ENCODE peak calls at places on chromosomes 11 and 22, in six cellular contexts. One of them, this sample, is unnamed.

GRCh38 chr11:63769044-63769718 is 606 bp upstream of the ZFTA start:
- DNase-seq in ureter: no peak
- DNase-seq in NCI-H460: no peak
- DNase-seq in left kidney: peak
- DNase-seq in naive thymus-derived CD8-positive, alpha-beta T cell: peak
- DNase-seq in adipocyte: peak
- DNase-seq in this sample: no peak

GRCh38 chr22:28029201-28029948 is 110.3 kb upstream of the PITPNB start:
- DNase-seq in ureter: peak
- DNase-seq in NCI-H460: no peak
- DNase-seq in left kidney: peak
- DNase-seq in naive thymus-derived CD8-positive, alpha-beta T cell: no peak
- DNase-seq in adipocyte: no peak
- DNase-seq in this sample: peak

GRCh38 chr22:20509344-20510047 is 2.1 kb downstream of the MED15 start:
- DNase-seq in ureter: peak
- DNase-seq in NCI-H460: peak
- DNase-seq in left kidney: peak
- DNase-seq in naive thymus-derived CD8-positive, alpha-beta T cell: no peak
- DNase-seq in adipocyte: peak
- DNase-seq in this sample: peak

GRCh38 chr11:21707116-21707769 is 485.6 kb upstream of the ANO5 start:
- DNase-seq in ureter: no peak
- DNase-seq in NCI-H460: no peak
- DNase-seq in left kidney: no peak
- DNase-seq in naive thymus-derived CD8-positive, alpha-beta T cell: no peak
- DNase-seq in adipocyte: no peak
- DNase-seq in this sample: no peak

GRCh38 chr11:61731956-61732675 is 20.3 kb upstream of the MYRF start:
- DNase-seq in ureter: no peak
- DNase-seq in NCI-H460: no peak
- DNase-seq in left kidney: no peak
- DNase-seq in naive thymus-derived CD8-positive, alpha-beta T cell: no peak
- DNase-seq in adipocyte: peak
- DNase-seq in this sample: no peak

GRCh38 chr22:44051961-44052360 is 27.9 kb downstream of the PARVB start:
- DNase-seq in ureter: no peak
- DNase-seq in NCI-H460: no peak
- DNase-seq in left kidney: peak
- DNase-seq in naive thymus-derived CD8-positive, alpha-beta T cell: no peak
- DNase-seq in adipocyte: no peak
- DNase-seq in this sample: no peak

GRCh38 chr11:125402436-125402835 is 93.6 kb downstream of the FEZ1 start:
- DNase-seq in ureter: no peak
- DNase-seq in NCI-H460: no peak
- DNase-seq in left kidney: peak
- DNase-seq in naive thymus-derived CD8-positive, alpha-beta T cell: no peak
- DNase-seq in adipocyte: peak
- DNase-seq in this sample: no peak

GRCh38 chr11:129767827-129768226 is 47.8 kb upstream of the TMEM45B start:
- DNase-seq in ureter: no peak
- DNase-seq in NCI-H460: no peak
- DNase-seq in left kidney: no peak
- DNase-seq in naive thymus-derived CD8-positive, alpha-beta T cell: no peak
- DNase-seq in adipocyte: no peak
- DNase-seq in this sample: no peak

GRCh38 chr22:42316988-42317387 is 46.5 kb upstream of the TCF20 start:
- DNase-seq in ureter: peak
- DNase-seq in NCI-H460: no peak
- DNase-seq in left kidney: peak
- DNase-seq in naive thymus-derived CD8-positive, alpha-beta T cell: no peak
- DNase-seq in adipocyte: no peak
- DNase-seq in this sample: no peak

This sample was measured in coronary artery.